ENCODE peak calls at places on chromosomes 7 and 10, in six cellular contexts. N is colonic mucosa, L is lower lobe of right lung, T is bronchial epithelial cell, V is GM20000, U is stomach. A is an unnamed sample.
A peak's percentile ranks its signal among the peaks of the same experiment; 100 is the strongest.

GRCh38 chr7:85104432-85105205 is 82.2 kb downstream of the SEMA3D start:
- DNase-seq in V (no peak), N (no peak), L (no peak), T (peak; percentile 65), U (no peak), A (no peak)

GRCh38 chr10:51224610-51225230 is 150.4 kb downstream of the PRKG1 start:
- DNase-seq in T (no peak), V (no peak), L (no peak), N (no peak), U (no peak), A (no peak)

GRCh38 chr7:47314728-47315601 is 266.9 kb downstream of the TNS3 start:
- DNase-seq in N (peak; percentile 17), L (no peak), T (no peak), V (no peak), U (no peak), A (no peak)

GRCh38 chr7:12861070-12861469 is 173.6 kb downstream of the ARL4A start:
- DNase-seq in N (no peak), L (no peak), U (peak; percentile 61), T (no peak), V (no peak), A (no peak)

GRCh38 chr7:138661236-138661635 is 39.9 kb downstream of the SVOPL start:
- DNase-seq in L (no peak), N (no peak), U (no peak), V (no peak), T (no peak), A (no peak)

GRCh38 chr7:114889646-114890285 is 32.1 kb upstream of the MDFIC start:
- DNase-seq in L (no peak), T (peak; percentile 99), V (no peak), U (no peak), N (no peak), A (no peak)

GRCh38 chr10:76647276-76647675 is 990.3 kb downstream of the KCNMA1 start:
- DNase-seq in T (no peak), N (no peak), U (no peak), L (no peak), V (no peak), A (no peak)

GRCh38 chr7:81833401-81833800 is 63.6 kb upstream of the HGF start:
- DNase-seq in V (no peak), T (no peak), U (no peak), L (no peak), N (no peak), A (no peak)

GRCh38 chr10:19945275-19945674 is 129.0 kb downstream of the PLXDC2 start:
- DNase-seq in U (no peak), N (no peak), V (no peak), L (no peak), T (no peak), A (no peak)

GRCh38 chr7:23012797-23013714 is 874 bp downstream of the HYCC1 start:
- DNase-seq in U (no peak), L (peak; percentile 60), T (no peak), V (no peak), N (peak; percentile 29), A (no peak)

GRCh38 chr7:92633211-92633906 is 43.2 kb upstream of the FAM133B start:
- DNase-seq in N (peak; percentile 56), V (no peak), U (no peak), L (no peak), T (peak; percentile 92), A (no peak)

GRCh38 chr7:88218836-88219605 is 817 bp downstream of the SRI start:
- DNase-seq in L (peak; percentile 75), U (peak; percentile 60), V (peak; percentile 60), N (peak; percentile 81), T (peak; percentile 50), A (no peak)

GRCh38 chr7:148916186-148916585 is 32.1 kb upstream of the EZH2 start:
- DNase-seq in T (no peak), N (no peak), V (no peak), U (no peak), L (no peak), A (no peak)

GRCh38 chr10:64463406-64463805 is 942.2 kb downstream of the REEP3 start:
- DNase-seq in U (no peak), L (no peak), V (no peak), T (peak; percentile 27), N (no peak), A (no peak)

GRCh38 chr7:45180084-45180986 is 22.7 kb downstream of the RAMP3 start:
- DNase-seq in N (no peak), V (no peak), T (no peak), L (peak; percentile 36), U (no peak), A (peak; percentile 73)

GRCh38 chr10:58932821-58933314 is 243.6 kb upstream of the PHYHIPL start:
- DNase-seq in N (no peak), U (no peak), V (no peak), L (no peak), T (no peak), A (no peak)

GRCh38 chr10:80405636-80406035 is 2.7 kb upstream of the PRXL2A start:
- DNase-seq in V (no peak), N (no peak), T (peak; percentile 49), L (no peak), U (no peak), A (no peak)

GRCh38 chr10:106711313-106711906 is 453.1 kb downstream of the SORCS1 start:
- DNase-seq in T (peak; percentile 21), N (peak; percentile 59), V (peak; percentile 63), U (peak; percentile 36), L (peak; percentile 64), A (no peak)

GRCh38 chr10:15419279-15419874 is 48.3 kb upstream of the FAM171A1 start:
- DNase-seq in V (peak; percentile 49), L (no peak), U (no peak), T (peak; percentile 40), N (peak; percentile 55), A (no peak)

GRCh38 chr7:41582116-41582515 is 120.8 kb downstream of the INHBA start:
- DNase-seq in V (no peak), N (no peak), T (peak; percentile 15), L (no peak), U (no peak), A (no peak)

GRCh38 chr7:91098566-91098965 is 165.7 kb upstream of the FZD1 start:
- DNase-seq in N (no peak), T (no peak), V (no peak), L (no peak), U (no peak), A (no peak)

DNA sequence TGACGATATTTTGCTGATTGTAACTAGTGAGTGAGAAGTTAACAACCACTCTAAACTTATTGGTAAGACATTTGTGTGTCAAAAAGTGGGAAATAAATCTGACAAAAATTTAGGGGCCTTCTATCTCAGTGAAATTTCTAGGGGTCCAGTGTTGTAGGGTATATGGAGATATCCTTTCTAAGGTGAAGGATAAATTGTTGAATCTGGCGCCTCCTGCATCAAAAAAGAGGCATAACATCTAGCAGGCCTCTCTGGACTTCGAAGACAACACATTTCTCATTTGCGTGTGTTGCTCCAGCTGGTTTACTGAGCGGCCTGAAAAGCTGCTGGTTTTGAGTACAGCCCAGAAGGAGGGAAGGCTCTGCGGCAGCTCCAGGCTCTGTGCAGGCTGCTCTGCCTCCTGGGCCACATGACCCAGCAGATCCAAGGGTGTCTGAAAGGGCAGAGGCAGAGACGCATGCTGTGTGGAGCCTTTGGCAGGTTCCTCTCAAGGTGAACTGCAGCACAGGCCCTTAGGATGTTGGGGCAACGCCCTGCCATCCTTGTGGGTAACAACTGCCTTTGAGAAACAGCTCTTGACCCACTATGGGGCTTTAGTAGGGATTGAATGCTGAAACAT is 72.4 kb downstream of the LMBR1 start:
- DNase-seq in U (no peak), T (no peak), N (no peak), V (no peak), L (no peak), A (no peak)
- TF ChIP-seq CTCF in U (no peak), T (peak; percentile 30), N (no peak), V (peak; percentile 25), L (no peak), A (peak; percentile 52)

GRCh38 chr7:50141854-50142253 is 48.8 kb upstream of the ZPBP start:
- DNase-seq in T (no peak), N (no peak), V (no peak), U (no peak), L (no peak), A (no peak)
- TF ChIP-seq CTCF in T (no peak), N (no peak), V (no peak), U (no peak), L (no peak), A (no peak)

DNA sequence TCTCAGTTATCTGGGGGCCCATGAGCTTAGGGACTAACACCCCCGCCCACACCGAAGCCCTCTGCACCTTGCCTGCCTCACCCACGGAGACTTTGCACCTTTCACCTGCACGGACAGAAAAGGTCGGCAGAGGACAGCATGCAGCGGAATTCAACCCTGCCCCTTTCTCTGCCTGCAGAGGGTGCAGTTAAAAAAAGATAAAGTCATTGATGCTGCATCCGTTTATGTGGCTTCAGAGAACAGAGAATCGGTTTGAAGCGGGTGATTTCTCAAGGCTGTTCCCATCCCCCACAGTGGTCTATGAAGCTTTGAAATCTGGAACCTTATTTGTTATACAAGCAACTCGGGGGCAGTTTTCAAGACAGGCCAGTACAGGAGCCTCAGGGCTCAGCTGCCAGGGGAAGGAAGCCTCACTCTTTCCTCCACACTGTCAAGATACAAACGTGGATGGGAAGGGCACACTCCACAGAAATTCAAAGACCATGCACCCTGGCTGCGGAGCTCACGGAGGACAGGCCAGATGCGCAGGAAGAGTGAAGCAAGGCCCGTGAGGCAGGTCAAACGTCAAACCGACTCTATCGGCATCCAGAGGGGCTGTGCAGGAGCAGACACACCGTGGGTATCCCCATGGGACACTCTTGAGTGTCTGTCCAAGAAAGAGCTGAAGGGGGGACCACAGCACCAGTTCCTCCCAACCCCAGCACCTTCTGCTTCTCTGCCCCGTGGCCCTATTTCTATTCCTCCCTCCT is 66.3 kb downstream of the INSIG1 start:
- DNase-seq in L (peak; percentile 35), V (no peak), U (no peak), T (no peak), N (no peak), A (peak; percentile 65)
- TF ChIP-seq CTCF in L (no peak), V (peak; percentile 15), U (no peak), T (no peak), N (no peak), A (peak; percentile 11)

GRCh38 chr7:2554654-2555053 is 670 bp downstream of the BRAT1 start:
- DNase-seq in U (no peak), T (no peak), L (peak; percentile 41), N (no peak), V (peak; percentile 49), A (no peak)

GRCh38 chr7:2558620-2559282 is at the start of gene IQCE:
- DNase-seq in T (peak; percentile 47), N (peak; percentile 95), U (peak; percentile 96), L (peak; percentile 96), V (peak; percentile 96), A (peak; percentile 97)

GRCh38 chr7:2555121-2556052 is at the start of gene BRAT1:
- DNase-seq in V (peak; percentile 99), L (peak; percentile 100), N (peak; percentile 98), T (peak; percentile 79), U (peak; percentile 99), A (peak; percentile 98)

GRCh38 chr7:2564970-2565546 is 6.3 kb downstream of the IQCE start:
- DNase-seq in V (no peak), N (peak; percentile 69), U (no peak), T (no peak), L (peak; percentile 11), A (no peak)

GRCh38 chr7:2560175-2560695 is 1.5 kb downstream of the IQCE start:
- DNase-seq in L (no peak), N (no peak), U (no peak), T (no peak), V (no peak), A (peak; percentile 42)
- TF ChIP-seq CTCF in L (no peak), N (no peak), U (no peak), T (no peak), V (no peak), A (peak; percentile 41)